ENCODE peak calls at places on chromosome 19, in seven cellular contexts. E, B, C, Z, S, U and G are unnamed samples.

GRCh38 chr19:11763611-11764010 is 3.2 kb upstream of the ZNF441 start:
- DNase-seq in U (no peak), Z (no peak), E (no peak), S (no peak), C (no peak), B (no peak), G (no peak)

GRCh38 chr19:34436716-34437115 is 8.5 kb downstream of the UBA2 start:
- DNase-seq in B (no peak), S (no peak), Z (no peak), C (no peak), U (no peak), E (no peak), G (no peak)

GRCh38 chr19:39483141-39483540 is 2.5 kb downstream of the TIMM50 start:
- DNase-seq in B (no peak), U (no peak), C (no peak), E (no peak), Z (no peak), S (no peak), G (no peak)

GRCh38 chr19:18160792-18161690 is 8.1 kb downstream of the PIK3R2 start:
- DNase-seq in B (peak), E (no peak), Z (peak), U (no peak), S (peak), C (peak), G (peak)

GRCh38 chr19:55526216-55527196 is 10.4 kb downstream of the SBK2 start:
- DNase-seq in U (no peak), C (no peak), Z (no peak), B (peak), S (peak), E (no peak), G (peak)

GRCh38 chr19:16872728-16873127 is 16.1 kb upstream of the F2RL3 start:
- DNase-seq in C (no peak), E (no peak), S (no peak), Z (no peak), U (no peak), B (no peak), G (no peak)

GRCh38 chr19:29806098-29806866 is 5.5 kb upstream of the CCNE1 start:
- DNase-seq in C (peak), Z (peak), E (no peak), S (peak), U (no peak), B (peak), G (peak)

GRCh38 chr19:39814595-39814994 is 19.4 kb downstream of the DYRK1B start:
- DNase-seq in E (no peak), S (no peak), B (no peak), C (no peak), U (no peak), Z (no peak), G (no peak)

GRCh38 chr19:3931041-3931440 is 1.8 kb upstream of the NMRK2 start:
- DNase-seq in B (peak), U (no peak), S (no peak), C (no peak), Z (no peak), E (no peak), G (no peak)

GRCh38 chr19:27974082-27974513 is 1238.9 kb downstream of the UQCRFS1 start:
- DNase-seq in E (no peak), Z (peak), U (peak), S (peak), B (peak), C (peak), G (peak)

GRCh38 chr19:2964874-2965273 is 12.5 kb upstream of the TLE6 start:
- DNase-seq in U (no peak), C (no peak), S (no peak), E (no peak), B (no peak), Z (no peak), G (no peak)

GRCh38 chr19:40621966-40622772 is 21.0 kb downstream of the LTBP4 start:
- DNase-seq in E (no peak), B (peak), U (no peak), C (no peak), S (no peak), Z (no peak), G (no peak)

GRCh38 chr19:21158523-21159135 is 16.8 kb downstream of the ZNF431 start:
- DNase-seq in E (no peak), Z (no peak), U (no peak), S (no peak), B (no peak), C (no peak), G (no peak)

GRCh38 chr19:29539131-29539530 is 13.3 kb downstream of the VSTM2B start:
- DNase-seq in B (no peak), U (no peak), S (no peak), C (no peak), E (no peak), Z (peak), G (no peak)

GRCh38 chr19:45692187-45693111 is at the start of gene QPCTL:
- DNase-seq in B (peak), S (peak), U (peak), E (peak), C (peak), Z (peak), G (peak)

GRCh38 chr19:45693168-45693788 is 812 bp downstream of the QPCTL start:
- DNase-seq in Z (peak), U (no peak), C (peak), B (peak), E (no peak), S (peak), G (no peak)

GRCh38 chr19:45687599-45687998 is 4.2 kb downstream of the SNRPD2 start:
- DNase-seq in E (no peak), C (no peak), U (no peak), S (no peak), B (no peak), Z (no peak), G (no peak)

GRCh38 chr19:45691516-45692186 is at the start of gene SNRPD2:
- DNase-seq in E (peak), U (peak), C (peak), Z (peak), B (peak), S (peak), G (peak)
- TF ChIP-seq JUND in E (no peak), U (peak), C (peak), Z (no peak), B (no peak), S (no peak), G (no peak)

DNA sequence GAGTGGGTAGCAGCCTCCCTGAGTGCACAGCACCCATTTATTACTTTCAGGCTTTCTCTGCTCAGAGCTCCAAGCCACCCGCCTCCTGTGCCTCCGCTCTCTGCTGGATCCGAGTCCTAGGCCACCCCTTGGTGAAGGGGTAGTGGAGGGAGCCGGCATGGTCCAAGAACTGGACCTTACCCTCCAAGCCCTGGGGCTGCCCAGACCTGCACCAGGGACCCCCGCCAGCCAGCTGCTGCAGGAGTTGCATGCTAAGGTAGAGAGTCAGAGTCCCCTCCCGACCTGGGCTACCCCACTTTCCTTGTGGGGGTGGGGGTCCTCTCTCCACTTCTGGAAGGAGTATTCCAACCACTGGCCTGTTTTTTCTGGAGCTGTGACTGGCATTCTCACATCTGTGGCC is 2.0 kb downstream of the FAM98C start:
- DNase-seq in E (no peak), C (no peak), S (no peak), B (no peak), Z (no peak), U (no peak), G (no peak)
- TF ChIP-seq JUND in E (no peak), C (no peak), S (no peak), B (no peak), Z (no peak), U (no peak), G (no peak)

GRCh38 chr19:15062036-15062435 is 12.8 kb downstream of the CASP14 start:
- DNase-seq in B (no peak), Z (no peak), C (no peak), U (no peak), E (no peak), S (no peak), G (no peak)
- TF ChIP-seq JUND in B (no peak), Z (no peak), C (no peak), U (no peak), E (no peak), S (no peak), G (no peak)

DNA sequence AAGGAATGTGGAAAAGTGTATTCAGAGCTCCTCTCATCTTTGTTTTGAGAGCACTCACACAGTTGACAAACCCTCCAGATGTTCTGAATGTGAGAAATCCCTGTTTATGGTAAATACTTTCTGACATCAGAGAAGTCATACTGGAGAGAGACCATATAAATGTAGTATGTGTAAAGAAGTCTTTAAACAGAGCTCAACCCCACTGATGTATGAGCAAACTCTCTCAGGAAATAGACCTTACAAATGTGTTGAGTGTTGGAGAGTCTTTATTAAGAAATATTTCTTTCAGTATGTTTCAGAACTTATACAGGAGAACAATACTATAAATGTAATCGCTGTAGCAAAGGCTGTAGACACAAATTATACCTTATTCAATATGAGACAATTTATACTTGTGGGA is 15.7 kb upstream of the ZNF329 start:
- DNase-seq in Z (no peak), B (no peak), U (no peak), E (no peak), S (no peak), C (no peak), G (no peak)
- TF ChIP-seq JUND in Z (no peak), B (no peak), U (no peak), E (no peak), S (no peak), C (no peak), G (no peak)

DNA sequence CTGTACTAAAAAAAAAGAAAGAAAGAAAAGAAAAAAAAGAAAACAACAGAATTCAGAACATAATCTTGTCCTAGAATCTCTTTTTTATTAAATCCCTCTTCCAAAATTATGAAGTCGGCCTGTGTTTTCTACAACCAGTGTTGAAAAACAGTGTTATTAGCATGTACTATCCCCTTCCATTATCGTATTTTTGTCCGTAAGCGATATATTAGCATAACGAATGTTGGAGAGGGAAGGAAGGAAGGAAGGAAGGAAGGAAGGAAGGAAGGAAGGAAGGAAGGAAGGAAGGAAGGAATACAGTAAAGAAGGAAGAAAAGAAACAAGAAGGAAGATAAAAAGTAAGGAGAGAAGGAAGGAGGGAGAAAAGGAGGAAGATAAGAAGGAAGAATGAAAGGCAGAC is 393.0 kb upstream of the TSHZ3 start:
- DNase-seq in U (no peak), S (no peak), C (no peak), E (no peak), B (no peak), Z (no peak), G (no peak)
- TF ChIP-seq JUND in U (no peak), S (no peak), C (no peak), E (no peak), B (no peak), Z (no peak), G (no peak)

DNA sequence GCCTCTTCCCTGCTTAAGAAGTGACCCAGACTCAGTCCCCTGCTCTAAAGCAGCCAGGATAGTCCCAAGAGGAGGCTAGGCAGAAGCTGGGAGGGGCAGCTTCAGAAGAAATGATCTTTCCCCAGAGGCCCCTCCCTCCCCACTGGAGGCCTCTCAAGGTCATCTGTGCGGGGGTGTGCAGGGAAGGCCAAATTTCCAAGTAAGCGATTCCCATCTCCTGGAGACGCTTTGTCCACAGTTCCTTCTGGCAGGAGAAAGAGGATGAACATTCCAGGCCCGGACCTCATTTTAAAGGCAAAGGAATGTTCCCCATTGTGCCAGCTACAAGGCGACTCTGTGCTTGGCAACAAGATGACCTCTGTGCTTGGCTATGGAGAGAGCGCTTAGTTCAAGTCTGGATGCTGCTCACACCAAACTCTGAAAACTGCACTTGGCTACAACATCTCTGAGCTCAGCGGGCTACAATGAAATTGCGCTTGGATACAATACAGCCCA is 23.5 kb downstream of the COL5A3 start:
- DNase-seq in U (no peak), S (no peak), Z (no peak), E (no peak), C (no peak), B (no peak), G (no peak)
- TF ChIP-seq JUND in U (no peak), S (no peak), Z (no peak), E (no peak), C (no peak), B (no peak), G (no peak)